ENCODE peak calls at places on chromosomes 2 and 18, in nine cellular contexts. R is PC-3, S is PC-9, O is HepG2, M is fibroblast of lung, Y is GM23338, F is hepatocyte, I is H1, A is GM23248. P is an unnamed sample. For H3K79me2, the result is how much of the 10 kb centered on the place peaks cover.

GRCh38 chr18:79642626-79643025 is 37.0 kb upstream of the CTDP1 start:
- DNase-seq in I (no peak), F (no peak), S (no peak), O (no peak), A (no peak), Y (no peak), M (peak), R (no peak), P (no peak)

GRCh38 chr2:64888591-64889309 is 100.4 kb upstream of the SLC1A4 start:
- DNase-seq in F (peak), Y (peak), R (peak), S (peak), M (peak), A (peak), I (peak), O (peak), P (no peak)

GRCh38 chr2:208069186-208069585 is 43.9 kb upstream of the PLEKHM3 start:
- DNase-seq in A (peak), R (peak), O (no peak), Y (no peak), I (no peak), F (no peak), S (no peak), M (peak), P (no peak)

GRCh38 chr2:43634604-43635306 is 2.3 kb upstream of the PLEKHH2 start:
- DNase-seq in I (no peak), S (peak), M (peak), F (peak), Y (no peak), R (peak), O (peak), A (peak), P (no peak)

GRCh38 chr2:204110250-204111183 is 174.0 kb downstream of the ICOS start:
- DNase-seq in R (no peak), S (no peak), A (peak), O (no peak), M (peak), F (no peak), I (no peak), Y (no peak), P (no peak)

GRCh38 chr2:149744845-149745244 is 157.3 kb upstream of the MMADHC start:
- DNase-seq in I (no peak), A (peak), O (no peak), Y (no peak), R (peak), M (peak), S (no peak), F (no peak), P (no peak)

GRCh38 chr2:239649309-239649708 is 248.5 kb upstream of the HDAC4 start:
- DNase-seq in F (no peak), A (no peak), I (no peak), Y (no peak), O (no peak), R (no peak), S (no peak), M (no peak), P (no peak)

GRCh38 chr2:167140767-167141166 is 252.5 kb downstream of the XIRP2 start:
- DNase-seq in F (peak), A (peak), O (peak), S (peak), M (peak), R (peak), Y (no peak), I (no peak), P (no peak)

GRCh38 chr2:240384711-240385450 is 50.6 kb upstream of the GPC1 start:
- DNase-seq in A (peak), O (no peak), F (no peak), R (no peak), I (no peak), Y (no peak), S (no peak), M (no peak), P (no peak)

GRCh38 chr2:72236445-72237067 is 88.9 kb upstream of the CYP26B1 start:
- DNase-seq in A (peak), Y (no peak), M (peak), O (no peak), F (no peak), R (peak), S (peak), I (no peak), P (no peak)

GRCh38 chr2:227939271-227940027 is 68.0 kb downstream of the DAW1 start:
- DNase-seq in R (peak), M (peak), S (no peak), F (peak), I (peak), O (peak), Y (peak), A (peak), P (peak)

GRCh38 chr2:46229134-46230063 is 67.8 kb upstream of the EPAS1 start:
- DNase-seq in S (no peak), M (peak), R (peak), F (peak), O (peak), I (no peak), A (no peak), Y (peak), P (peak)

GRCh38 chr2:176535480-176536113 is 266.4 kb downstream of the MTX2 start:
- DNase-seq in I (no peak), A (peak), Y (no peak), F (no peak), O (no peak), S (no peak), R (peak), M (peak), P (no peak)

GRCh38 chr18:57131782-57132181 is 15.1 kb upstream of the BOD1L2 start:
- DNase-seq in F (no peak), R (no peak), O (no peak), M (no peak), Y (no peak), S (no peak), I (no peak), A (no peak), P (no peak)

GRCh38 chr18:2979871-2980606 is 32.9 kb downstream of the LPIN2 start:
- DNase-seq in A (peak), M (no peak), O (no peak), Y (no peak), S (no peak), R (no peak), I (no peak), F (no peak), P (no peak)

GRCh38 chr2:109196081-109196875 is 67.3 kb downstream of the SH3RF3 start:
- DNase-seq in R (no peak), Y (no peak), M (no peak), I (no peak), A (no peak), F (no peak), O (no peak), S (no peak), P (no peak)

GRCh38 chr2:191857406-191857805 is 10.5 kb upstream of the CAVIN2 start:
- DNase-seq in F (no peak), S (no peak), O (no peak), M (peak), A (peak), Y (no peak), R (peak), I (no peak), P (no peak)

GRCh38 chr18:11150271-11150615 is 874 bp upstream of the PIEZO2 start:
- DNase-seq in Y (peak), M (no peak), R (no peak), I (peak), A (no peak), F (no peak), O (no peak), S (no peak), P (peak)

GRCh38 chr2:9207641-9208301 is 1.2 kb downstream of the ASAP2 start:
- DNase-seq in R (peak), I (peak), M (no peak), Y (peak), A (peak), F (peak), S (peak), O (no peak), P (peak)

DNA sequence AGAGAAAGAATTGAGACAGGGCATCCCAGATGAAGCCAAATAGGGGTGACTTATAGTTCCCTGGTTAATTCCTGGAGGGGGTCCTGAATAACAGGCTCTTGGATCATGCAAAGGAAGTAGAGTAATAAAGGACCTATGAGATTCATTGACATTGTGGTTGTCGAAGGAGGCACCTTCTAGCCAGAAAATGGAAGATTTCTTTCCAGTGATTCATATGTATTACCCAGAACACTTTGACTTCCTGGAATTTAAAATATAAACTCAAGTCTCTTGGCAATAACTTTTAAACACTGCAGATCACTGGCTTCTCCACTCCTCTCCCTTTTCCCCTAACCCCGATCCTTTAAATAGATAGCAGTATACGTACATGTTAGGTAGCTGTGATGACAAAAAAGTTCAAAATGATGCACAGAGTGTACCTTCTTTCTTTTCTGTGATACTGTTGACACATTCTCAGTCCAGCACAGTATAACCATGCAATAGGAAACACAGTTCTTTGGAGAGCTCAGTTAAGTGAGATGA is 211.8 kb downstream of the LTBP1 start:
- DNase-seq in Y (no peak), A (peak), O (no peak), I (no peak), F (no peak), M (peak), S (peak), R (peak), P (no peak)
- H3K79me2 ChIP-seq in Y (under half), A (half or more), O (under half), I (under half), F (under half), M (half or more), S (under half), R (under half), P (under half)

DNA sequence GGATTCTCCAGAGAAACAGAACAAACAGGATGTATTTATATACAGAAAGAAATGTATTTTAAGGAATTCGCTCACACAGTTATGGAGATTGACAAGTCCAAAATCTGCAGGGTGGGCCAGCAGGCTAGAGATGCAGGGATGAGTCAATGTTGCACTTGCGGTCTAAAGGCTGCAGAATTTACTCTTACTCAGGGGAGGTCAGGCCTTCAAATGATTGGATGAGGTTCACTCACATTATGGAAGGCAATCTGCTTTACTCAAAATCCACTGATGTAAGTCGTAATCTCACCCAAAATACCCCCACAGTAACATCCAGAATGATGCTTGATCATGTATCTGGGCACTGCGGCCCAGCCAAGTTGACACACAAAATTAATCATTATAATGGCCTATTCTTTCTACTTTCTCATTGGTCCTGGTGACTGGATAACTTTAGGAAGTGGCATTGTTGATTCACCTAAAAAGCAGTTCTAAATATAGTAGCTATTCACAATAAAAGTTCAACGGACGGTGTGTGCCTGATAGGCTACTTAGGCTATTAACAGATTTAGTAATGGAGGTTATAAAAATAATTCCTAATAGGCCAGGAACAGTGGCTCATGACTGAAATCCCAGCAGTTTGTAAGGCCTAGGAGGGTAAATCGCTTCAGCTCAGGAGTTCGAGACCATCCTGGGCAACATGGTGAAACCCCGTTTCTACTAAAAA is 40.6 kb upstream of the ACYP2 start:
- DNase-seq in F (no peak), R (peak), I (no peak), A (no peak), Y (no peak), O (no peak), M (peak), S (no peak), P (no peak)
- H3K4me2 ChIP-seq in F (no peak), R (peak), I (no peak), A (no peak), Y (no peak), O (no peak), M (no peak), S (no peak), P (no peak)

GRCh38 chr2:42492691-42493467 is 903 bp downstream of the KCNG3 start:
- DNase-seq in F (peak), O (no peak), Y (peak), R (no peak), S (peak), A (peak), M (peak), I (peak), P (peak)
- TF ChIP-seq EZH2 in F (peak), O (no peak), Y (no peak), R (no peak), S (no peak), A (no peak), M (peak), I (no peak), P (peak)

GRCh38 chr2:36433311-36434217 is 78.0 kb downstream of the CRIM1 start:
- DNase-seq in F (no peak), O (peak), M (peak), A (peak), Y (no peak), S (no peak), I (no peak), R (peak), P (peak)
- H3K79me2 ChIP-seq in F (under half), O (half or more), M (half or more), A (half or more), Y (half or more), S (half or more), I (half or more), R (half or more), P (under half)

GRCh38 chr18:49045585-49045984 is 94.8 kb upstream of the SMAD7 start:
- DNase-seq in I (no peak), R (no peak), A (no peak), F (no peak), M (no peak), O (no peak), S (no peak), Y (peak), P (no peak)

GRCh38 chr18:49048361-49048760 is 97.6 kb upstream of the SMAD7 start:
- DNase-seq in R (no peak), F (no peak), O (no peak), M (peak), I (no peak), Y (no peak), A (peak), S (no peak), P (no peak)

GRCh38 chr18:49046125-49046524 is 95.4 kb upstream of the SMAD7 start:
- DNase-seq in I (no peak), R (no peak), O (no peak), M (no peak), A (no peak), S (no peak), Y (no peak), F (no peak), P (no peak)

GRCh38 chr18:49044898-49045297 is 94.1 kb upstream of the SMAD7 start:
- DNase-seq in Y (no peak), O (no peak), S (no peak), R (no peak), F (no peak), A (no peak), I (no peak), M (no peak), P (no peak)

GRCh38 chr18:49047540-49047939 is 96.8 kb upstream of the SMAD7 start:
- DNase-seq in Y (peak), F (no peak), S (no peak), M (no peak), I (no peak), O (no peak), A (no peak), R (no peak), P (no peak)
- H3K4me2 ChIP-seq in Y (peak), F (no peak), S (no peak), M (no peak), I (no peak), O (no peak), A (no peak), R (no peak), P (no peak)

GRCh38 chr2:27307545-27308358 is 493 bp downstream of the UCN start:
- DNase-seq in F (no peak), I (peak), Y (peak), R (no peak), O (no peak), M (no peak), S (no peak), A (peak), P (peak)

GRCh38 chr2:27306136-27306535 is 2.1 kb downstream of the UCN start:
- DNase-seq in F (no peak), A (no peak), M (no peak), O (no peak), S (no peak), I (no peak), Y (peak), R (no peak), P (no peak)

GRCh38 chr2:27308359-27308875 is at the start of gene UCN:
- DNase-seq in M (peak), R (no peak), Y (peak), A (peak), O (no peak), F (peak), I (peak), S (no peak), P (peak)

GRCh38 chr2:27305516-27305915 is 2.7 kb downstream of the UCN start:
- DNase-seq in A (no peak), Y (no peak), S (no peak), M (no peak), I (no peak), R (no peak), F (no peak), O (no peak), P (no peak)

DNA sequence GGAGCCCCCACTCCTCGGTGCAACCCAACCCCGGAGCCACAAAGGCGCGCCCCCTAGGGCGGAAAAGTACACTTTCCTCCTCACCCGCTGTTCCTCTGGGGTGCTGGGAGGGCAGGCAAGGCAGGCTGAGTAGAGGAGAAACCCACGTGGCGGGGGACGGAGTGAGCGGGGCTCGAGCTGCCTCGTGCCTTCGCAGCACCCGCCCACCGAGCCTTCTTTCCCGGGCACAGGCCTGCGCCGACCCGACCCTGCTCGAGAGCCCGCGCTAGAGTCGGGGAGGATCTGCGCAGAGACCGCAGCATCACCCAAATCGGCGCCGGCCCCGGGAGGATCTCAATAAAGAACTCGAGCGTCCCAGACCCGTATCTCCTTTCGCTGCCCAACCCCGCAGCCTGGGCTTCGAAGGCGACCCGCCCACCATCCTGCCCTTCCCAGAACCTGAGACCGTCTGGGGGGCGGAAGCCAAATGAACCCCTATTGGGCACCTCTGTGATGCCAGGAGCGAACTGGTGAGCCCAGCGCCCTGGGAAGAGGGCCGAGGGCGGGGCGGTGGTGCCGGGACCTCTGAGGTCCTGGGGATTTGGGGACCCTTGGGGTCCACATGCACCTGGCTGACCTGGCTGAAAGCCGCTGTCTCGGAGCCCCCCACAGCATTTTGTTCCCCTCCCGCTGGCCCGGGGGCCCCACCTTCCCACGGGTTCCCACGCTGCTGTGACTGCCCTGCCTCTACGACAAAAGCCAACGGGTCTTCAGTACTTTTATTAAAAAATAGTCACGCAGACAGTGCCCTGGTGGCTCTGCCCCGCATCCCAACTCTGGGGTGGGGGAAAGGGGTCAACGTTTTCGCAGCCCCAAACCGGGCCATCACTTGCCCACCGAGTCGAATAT is 1.3 kb downstream of the UCN start:
- DNase-seq in M (no peak), Y (peak), R (no peak), I (peak), F (no peak), A (peak), O (no peak), S (no peak), P (peak)
- TF ChIP-seq EZH2 in M (peak), Y (peak), R (no peak), I (peak), F (no peak), A (peak), O (no peak), S (no peak), P (peak)